ENCODE peak calls at places on chromosomes 16 and 17, in five cellular contexts. O is ELR, A is T-helper 9 cell, B is NCI-H460, U is dermis blood vessel endothelial cell. V is an unnamed sample.

GRCh38 chr17:1870592-1870991 is 40.8 kb downstream of the RPA1 start:
- DNase-seq in O (no peak), B (no peak), A (no peak), U (no peak), V (no peak)

GRCh38 chr16:919658-920631 is 50.8 kb downstream of the LMF1 start:
- DNase-seq in A (no peak), O (no peak), B (no peak), U (peak; percentile 32), V (no peak)

GRCh38 chr16:87963400-87963799 is 12.2 kb downstream of the BANP start:
- DNase-seq in U (peak; percentile 96), B (peak; percentile 54), A (peak; percentile 26), O (peak; percentile 95), V (no peak)

GRCh38 chr17:40442392-40443195 is 656 bp upstream of the IGFBP4 start:
- DNase-seq in A (no peak), B (no peak), O (peak; percentile 69), U (peak; percentile 47), V (no peak)

GRCh38 chr17:83200231-83200699 is 120.9 kb downstream of the METRNL start:
- DNase-seq in O (peak; percentile 69), U (no peak), A (peak; percentile 36), B (peak; percentile 52), V (peak; percentile 87)

GRCh38 chr16:30064746-30065111 is 831 bp upstream of the ALDOA start:
- DNase-seq in A (no peak), U (no peak), O (no peak), B (no peak), V (no peak)

GRCh38 chr17:58822148-58823050 is 66.7 kb downstream of the PPM1E start:
- DNase-seq in O (no peak), A (no peak), U (no peak), B (no peak), V (no peak)

GRCh38 chr17:55622547-55622946 is 100.1 kb downstream of the TMEM100 start:
- DNase-seq in O (no peak), A (no peak), U (no peak), B (no peak), V (no peak)

GRCh38 chr16:74257061-74257460 is 39.6 kb upstream of the PSMD7 start:
- DNase-seq in O (no peak), U (no peak), A (no peak), B (no peak), V (no peak)

GRCh38 chr17:17983776-17984175 is 11.1 kb downstream of the DRC3 start:
- DNase-seq in U (no peak), A (no peak), O (no peak), B (no peak), V (no peak)

GRCh38 chr16:87502308-87502969 is 9.6 kb upstream of the ZCCHC14 start:
- DNase-seq in U (no peak), B (no peak), O (no peak), A (no peak), V (no peak)

GRCh38 chr16:28258571-28258970 is 33.8 kb upstream of the SBK1 start:
- DNase-seq in U (no peak), O (no peak), A (no peak), B (no peak), V (no peak)

GRCh38 chr16:49348408-49349176 is 25.0 kb upstream of the C16orf78 start:
- DNase-seq in B (no peak), U (no peak), O (no peak), A (no peak), V (peak; percentile 69)

GRCh38 chr17:40411821-40412220 is 5.9 kb downstream of the TOP2A start:
- DNase-seq in O (no peak), U (no peak), A (no peak), B (no peak), V (no peak)

GRCh38 chr16:85490971-85491771 is 122.0 kb upstream of the GSE1 start:
- DNase-seq in U (peak; percentile 17), A (peak; percentile 26), O (no peak), B (peak; percentile 18), V (no peak)

GRCh38 chr17:7987112-7987893 is 15.1 kb upstream of the GUCY2D start:
- DNase-seq in O (no peak), A (no peak), U (no peak), B (no peak), V (no peak)

GRCh38 chr17:8659758-8660410 is 29.4 kb upstream of the MYH10 start:
- DNase-seq in B (no peak), U (no peak), A (no peak), O (no peak), V (no peak)

GRCh38 chr17:74117087-74117486 is 86.4 kb upstream of the RPL38 start:
- DNase-seq in A (no peak), B (no peak), U (no peak), O (no peak), V (no peak)

GRCh38 chr17:78817123-78817522 is 23.5 kb downstream of the USP36 start:
- DNase-seq in O (no peak), U (no peak), B (no peak), A (peak; percentile 63), V (no peak)

GRCh38 chr17:61570118-61570517 is 20.9 kb downstream of the NACA2 start:
- DNase-seq in U (peak; percentile 24), A (no peak), B (no peak), O (peak; percentile 53), V (no peak)

GRCh38 chr16:81680444-81681263 is 98.4 kb upstream of the PLCG2 start:
- DNase-seq in B (no peak), O (no peak), U (no peak), A (no peak), V (no peak)

GRCh38 chr17:2335726-2336214 is 487 bp downstream of the TSR1 start:
- DNase-seq in O (peak; percentile 39), B (no peak), U (no peak), A (no peak), V (no peak)

GRCh38 chr17:82458885-82459424 is 414 bp downstream of the NARF start:
- DNase-seq in B (no peak), U (peak; percentile 83), A (peak; percentile 10), O (peak; percentile 57), V (peak; percentile 83)

GRCh38 chr17:78589031-78589675 is 12.0 kb upstream of the DNAH17 start:
- DNase-seq in A (no peak), U (no peak), B (no peak), O (no peak), V (no peak)

GRCh38 chr17:72158895-72159885 is 38.4 kb downstream of the SOX9 start:
- DNase-seq in B (no peak), U (no peak), O (no peak), A (no peak), V (no peak)

GRCh38 chr16:10255728-10256127 is 73.5 kb upstream of the GRIN2A start:
- DNase-seq in B (no peak), O (no peak), U (no peak), A (no peak), V (no peak)

GRCh38 chr17:66965801-66966528 is 1.5 kb downstream of the CACNG4 start:
- DNase-seq in U (no peak), O (no peak), A (no peak), B (no peak), V (no peak)

GRCh38 chr16:86951831-86952598 is 365.2 kb downstream of the C16orf95 start:
- DNase-seq in A (no peak), U (peak; percentile 73), B (peak; percentile 58), O (peak; percentile 99), V (no peak)

V was measured in cardiac septum.